ENCODE peak calls at places on chromosome 9, in seven cellular contexts. U, Z, B, H, T, W and J are unnamed samples.

GRCh38 chr9:104931256-104931655 is 3.3 kb upstream of the ABCA1 start:
- DNase-seq in U (no peak), Z (no peak), B (no peak), H (no peak), T (no peak), W (no peak), J (no peak)

GRCh38 chr9:71608825-71609452 is 159.4 kb downstream of the CEMIP2 start:
- DNase-seq in U (no peak), Z (no peak), B (no peak), H (no peak), T (no peak), W (no peak), J (no peak)

GRCh38 chr9:124017929-124018730 is 6.6 kb downstream of the LHX2 start:
- DNase-seq in U (no peak), Z (no peak), B (no peak), H (no peak), T (no peak), W (peak), J (no peak)

GRCh38 chr9:4549751-4550295 is 59.6 kb downstream of the SLC1A1 start:
- DNase-seq in U (no peak), Z (no peak), B (no peak), H (no peak), T (no peak), W (no peak), J (no peak)

GRCh38 chr9:34272146-34272545 is 56.9 kb downstream of the KIF24 start:
- DNase-seq in U (no peak), Z (no peak), B (no peak), H (no peak), T (no peak), W (no peak), J (no peak)

GRCh38 chr9:103364753-103365152 is 369.6 kb downstream of the CYLC2 start:
- DNase-seq in U (no peak), Z (no peak), B (no peak), H (no peak), T (no peak), W (no peak), J (no peak)

GRCh38 chr9:94908041-94908563 is 181.6 kb downstream of the AOPEP start:
- DNase-seq in U (no peak), Z (no peak), B (no peak), H (no peak), T (no peak), W (no peak), J (no peak)

GRCh38 chr9:82490019-82490499 is 501.5 kb downstream of the SPATA31D1 start:
- DNase-seq in U (no peak), Z (no peak), B (no peak), H (no peak), T (no peak), W (no peak), J (no peak)

GRCh38 chr9:101593345-101593744 is 1.4 kb downstream of the PPP3R2 start:
- DNase-seq in U (no peak), Z (no peak), B (no peak), H (no peak), T (no peak), W (peak), J (no peak)

GRCh38 chr9:102185371-102185770 is 446.9 kb upstream of the GRIN3A start:
- DNase-seq in U (no peak), Z (no peak), B (no peak), H (no peak), T (no peak), W (no peak), J (no peak)

GRCh38 chr9:136823136-136824046 is 15.6 kb downstream of the RABL6 start:
- DNase-seq in U (no peak), Z (no peak), B (no peak), H (no peak), T (no peak), W (no peak), J (no peak)

GRCh38 chr9:96420468-96421219 is 2.5 kb upstream of the ZNF367 start:
- DNase-seq in U (peak), Z (peak), B (no peak), H (no peak), T (no peak), W (peak), J (no peak)

GRCh38 chr9:123402981-123403509 is 47.0 kb downstream of the CRB2 start:
- DNase-seq in U (no peak), Z (no peak), B (no peak), H (no peak), T (no peak), W (no peak), J (no peak)

GRCh38 chr9:34139477-34140146 is 13.1 kb upstream of the DCAF12 start:
- DNase-seq in U (peak), Z (peak), B (peak), H (no peak), T (no peak), W (peak), J (no peak)

GRCh38 chr9:34624475-34624984 is 4.2 kb upstream of the DCTN3 start:
- DNase-seq in U (no peak), Z (no peak), B (no peak), H (no peak), T (no peak), W (peak), J (no peak)

GRCh38 chr9:100428871-100429654 is 2.1 kb downstream of the MSANTD3 start:
- DNase-seq in U (peak), Z (no peak), B (no peak), H (no peak), T (no peak), W (no peak), J (no peak)

GRCh38 chr9:95585824-95586223 is 69.1 kb upstream of the PTCH1 start:
- DNase-seq in U (no peak), Z (no peak), B (peak), H (no peak), T (no peak), W (no peak), J (no peak)

GRCh38 chr9:84823426-84824271 is 154.1 kb downstream of the NTRK2 start:
- DNase-seq in U (no peak), Z (no peak), B (peak), H (no peak), T (no peak), W (no peak), J (no peak)

GRCh38 chr9:135253305-135254004 is 166.0 kb downstream of the OLFM1 start:
- DNase-seq in U (no peak), Z (no peak), B (peak), H (no peak), T (peak), W (peak), J (no peak)

GRCh38 chr9:27487927-27488326 is 36.2 kb upstream of the IFNK start:
- DNase-seq in U (no peak), Z (no peak), B (no peak), H (no peak), T (no peak), W (peak), J (no peak)

GRCh38 chr9:4798281-4798680 is 5.5 kb downstream of the RCL1 start:
- DNase-seq in U (no peak), Z (no peak), B (no peak), H (no peak), T (no peak), W (no peak), J (no peak)

GRCh38 chr9:86944974-86945867 is 2.1 kb downstream of the GAS1 start:
- DNase-seq in U (no peak), Z (peak), B (peak), H (no peak), T (peak), W (peak), J (no peak)

GRCh38 chr9:86943871-86944240 is 3.5 kb downstream of the GAS1 start:
- DNase-seq in U (no peak), Z (no peak), B (no peak), H (no peak), T (no peak), W (no peak), J (no peak)

GRCh38 chr9:86942352-86943222 is 4.7 kb downstream of the GAS1 start:
- DNase-seq in U (no peak), Z (no peak), B (no peak), H (no peak), T (no peak), W (no peak), J (no peak)

GRCh38 chr9:86941196-86941595 is 6.1 kb downstream of the GAS1 start:
- DNase-seq in U (no peak), Z (peak), B (no peak), H (no peak), T (no peak), W (no peak), J (no peak)

GRCh38 chr9:86943223-86943870 is 4.0 kb downstream of the GAS1 start:
- DNase-seq in U (no peak), Z (peak), B (no peak), H (no peak), T (no peak), W (no peak), J (no peak)
- H3K4me3 ChIP-seq in U (peak), Z (no peak), B (no peak), H (no peak), T (peak), W (no peak), J (no peak)

GRCh38 chr9:121651014-121651294 is 480 bp upstream of the DAB2IP start:
- DNase-seq in U (no peak), Z (no peak), B (no peak), H (no peak), T (no peak), W (no peak), J (no peak)

GRCh38 chr9:121648799-121649198 is 2.6 kb upstream of the DAB2IP start:
- DNase-seq in U (no peak), Z (no peak), B (no peak), H (no peak), T (no peak), W (no peak), J (no peak)

GRCh38 chr9:121648172-121648571 is 3.3 kb upstream of the DAB2IP start:
- DNase-seq in U (no peak), Z (no peak), B (no peak), H (no peak), T (no peak), W (no peak), J (no peak)

GRCh38 chr9:121650220-121651013 is 1.0 kb upstream of the DAB2IP start:
- DNase-seq in U (no peak), Z (peak), B (peak), H (no peak), T (peak), W (peak), J (no peak)

GRCh38 chr9:121649476-121650219 is 1.8 kb upstream of the DAB2IP start:
- DNase-seq in U (no peak), Z (peak), B (no peak), H (no peak), T (no peak), W (no peak), J (no peak)
- H3K4me3 ChIP-seq in U (no peak), Z (peak), B (no peak), H (no peak), T (no peak), W (no peak), J (no peak)

GRCh38 chr9:128091571-128091970 is 23.5 kb downstream of the SLC25A25 start:
- DNase-seq in U (no peak), Z (no peak), B (no peak), H (no peak), T (no peak), W (no peak), J (no peak)
- H3K4me3 ChIP-seq in U (peak), Z (no peak), B (no peak), H (no peak), T (peak), W (no peak), J (no peak)

DNA sequence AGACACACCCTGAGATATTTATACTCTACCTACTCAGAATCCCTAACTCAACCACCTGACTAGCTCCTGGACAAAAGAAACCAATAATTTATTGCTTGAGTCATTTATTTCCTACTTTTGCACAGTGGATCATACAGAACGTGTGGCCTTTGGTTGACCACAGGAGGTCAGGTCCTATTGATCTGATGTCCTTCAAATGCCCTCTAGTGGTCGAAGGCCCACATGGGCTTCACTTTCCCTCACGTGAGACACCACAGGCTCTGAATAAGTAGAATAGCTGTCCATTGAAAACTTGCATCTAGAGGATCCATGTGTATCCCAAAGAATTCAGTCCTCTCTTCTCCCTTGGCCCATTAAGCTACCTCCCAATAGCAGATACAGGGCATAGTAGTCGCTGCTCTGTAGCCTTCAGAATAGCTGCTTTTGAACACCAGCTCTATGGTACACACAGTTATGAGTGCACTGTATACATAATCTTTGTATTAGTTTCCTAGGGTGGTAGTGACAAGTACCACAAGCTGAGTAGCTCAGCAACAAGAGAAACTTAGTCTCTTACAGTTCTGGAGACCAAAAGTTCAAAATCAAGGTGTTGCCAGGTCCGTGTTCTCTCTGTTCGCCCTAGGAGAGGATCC is 177.6 kb upstream of the SMARCA2 start:
- DNase-seq in U (no peak), Z (peak), B (no peak), H (no peak), T (no peak), W (peak), J (peak)
- H3K4me3 ChIP-seq in U (no peak), Z (no peak), B (no peak), H (no peak), T (no peak), W (no peak), J (no peak)

GRCh38 chr9:2289234-2289755 is 274.1 kb downstream of the SMARCA2 start:
- DNase-seq in U (no peak), Z (no peak), B (no peak), H (no peak), T (no peak), W (no peak), J (no peak)

GRCh38 chr9:2288309-2288708 is 273.2 kb downstream of the SMARCA2 start:
- DNase-seq in U (no peak), Z (no peak), B (no peak), H (no peak), T (no peak), W (no peak), J (no peak)

GRCh38 chr9:2290382-2290781 is 275.2 kb downstream of the SMARCA2 start:
- DNase-seq in U (no peak), Z (peak), B (no peak), H (no peak), T (no peak), W (no peak), J (no peak)

GRCh38 chr9:2292733-2293132 is 277.6 kb downstream of the SMARCA2 start:
- DNase-seq in U (no peak), Z (no peak), B (no peak), H (no peak), T (no peak), W (no peak), J (no peak)

GRCh38 chr9:2291980-2292704 is 277.0 kb downstream of the SMARCA2 start:
- DNase-seq in U (no peak), Z (peak), B (no peak), H (no peak), T (peak), W (no peak), J (peak)
- H3K4me3 ChIP-seq in U (no peak), Z (no peak), B (no peak), H (no peak), T (no peak), W (no peak), J (no peak)

GRCh38 chr9:133822439-133823065 is 84.4 kb upstream of the SARDH start:
- DNase-seq in U (no peak), Z (no peak), B (no peak), H (no peak), T (no peak), W (no peak), J (no peak)
- H3K4me3 ChIP-seq in U (no peak), Z (no peak), B (no peak), H (no peak), T (no peak), W (no peak), J (no peak)

GRCh38 chr9:79026311-79026710 is 545.5 kb upstream of the TLE4 start:
- DNase-seq in U (no peak), Z (no peak), B (no peak), H (no peak), T (no peak), W (no peak), J (no peak)

GRCh38 chr9:79023134-79023577 is 548.6 kb upstream of the TLE4 start:
- DNase-seq in U (peak), Z (no peak), B (no peak), H (no peak), T (no peak), W (no peak), J (no peak)

GRCh38 chr9:79028101-79028500 is 543.7 kb upstream of the TLE4 start:
- DNase-seq in U (no peak), Z (no peak), B (no peak), H (no peak), T (no peak), W (no peak), J (no peak)
- H3K4me3 ChIP-seq in U (no peak), Z (no peak), B (no peak), H (no peak), T (no peak), W (no peak), J (no peak)

GRCh38 chr9:6565312-6565711 is 80.2 kb downstream of the GLDC start:
- DNase-seq in U (no peak), Z (no peak), B (no peak), H (no peak), T (no peak), W (no peak), J (no peak)

GRCh38 chr9:6566409-6567139 is 79.0 kb downstream of the GLDC start:
- DNase-seq in U (peak), Z (no peak), B (peak), H (no peak), T (no peak), W (no peak), J (no peak)

GRCh38 chr9:6564370-6564769 is 81.2 kb downstream of the GLDC start:
- DNase-seq in U (no peak), Z (no peak), B (peak), H (no peak), T (no peak), W (no peak), J (no peak)

GRCh38 chr9:6564868-6565267 is 80.7 kb downstream of the GLDC start:
- DNase-seq in U (no peak), Z (no peak), B (peak), H (no peak), T (no peak), W (no peak), J (no peak)

GRCh38 chr9:6567140-6567591 is 78.4 kb downstream of the GLDC start:
- DNase-seq in U (peak), Z (no peak), B (peak), H (no peak), T (no peak), W (no peak), J (no peak)
- H3K4me3 ChIP-seq in U (peak), Z (no peak), B (no peak), H (no peak), T (no peak), W (no peak), J (no peak)

GRCh38 chr9:129143031-129143441 is 31.8 kb downstream of the PTPA start:
- DNase-seq in U (peak), Z (peak), B (peak), H (peak), T (peak), W (peak), J (no peak)

GRCh38 chr9:129142115-129142514 is 30.9 kb downstream of the PTPA start:
- DNase-seq in U (no peak), Z (no peak), B (no peak), H (no peak), T (no peak), W (no peak), J (no peak)

GRCh38 chr9:129145316-129145715 is 32.7 kb downstream of the IER5L start:
- DNase-seq in U (no peak), Z (no peak), B (no peak), H (no peak), T (no peak), W (no peak), J (no peak)

GRCh38 chr9:129142536-129142935 is 31.3 kb downstream of the PTPA start:
- DNase-seq in U (no peak), Z (no peak), B (no peak), H (no peak), T (no peak), W (no peak), J (no peak)

GRCh38 chr9:129143461-129143927 is 32.3 kb downstream of the PTPA start:
- DNase-seq in U (no peak), Z (peak), B (peak), H (no peak), T (peak), W (peak), J (no peak)
- H3K4me3 ChIP-seq in U (peak), Z (no peak), B (no peak), H (no peak), T (peak), W (no peak), J (no peak)